ENCODE peak calls at places on chromosome 9, in six cellular contexts. S, T, W, P, C and A are unnamed samples.

GRCh38 chr9:108928386-108928785 is 5.5 kb downstream of the ELP1 start:
- DNase-seq in S (no peak), T (no peak), W (no peak), P (no peak), C (no peak), A (no peak)

GRCh38 chr9:79974806-79975422 is 403.1 kb downstream of the TLE4 start:
- DNase-seq in S (peak), T (no peak), W (no peak), P (no peak), C (no peak), A (no peak)

GRCh38 chr9:69951411-69951810 is 92.2 kb upstream of the MAMDC2 start:
- DNase-seq in S (no peak), T (no peak), W (peak), P (peak), C (no peak), A (no peak)

GRCh38 chr9:22645893-22646292 is 199.3 kb downstream of the DMRTA1 start:
- DNase-seq in S (no peak), T (no peak), W (no peak), P (no peak), C (peak), A (no peak)

GRCh38 chr9:99497641-99498040 is 275.6 kb downstream of the SEC61B start:
- DNase-seq in S (no peak), T (no peak), W (no peak), P (no peak), C (no peak), A (peak)

GRCh38 chr9:121916008-121916407 is 177.1 kb downstream of the TTLL11 start:
- DNase-seq in S (no peak), T (no peak), W (peak), P (no peak), C (peak), A (no peak)

GRCh38 chr9:105385372-105385985 is 62.4 kb upstream of the FSD1L start:
- DNase-seq in S (no peak), T (peak), W (peak), P (peak), C (peak), A (peak)

GRCh38 chr9:31839273-31839672 is 545.2 kb upstream of the ACO1 start:
- DNase-seq in S (no peak), T (no peak), W (peak), P (no peak), C (no peak), A (no peak)

GRCh38 chr9:36858805-36859375 is 175.2 kb downstream of the PAX5 start:
- DNase-seq in S (no peak), T (no peak), W (no peak), P (no peak), C (no peak), A (no peak)

GRCh38 chr9:114732842-114733241 is 50.9 kb upstream of the TEX48 start:
- DNase-seq in S (no peak), T (no peak), W (no peak), P (no peak), C (no peak), A (no peak)

GRCh38 chr9:26181836-26182235 is 503.6 kb upstream of the TUSC1 start:
- DNase-seq in S (no peak), T (no peak), W (no peak), P (no peak), C (no peak), A (no peak)

GRCh38 chr9:127341152-127341551 is 55.8 kb upstream of the SLC2A8 start:
- DNase-seq in S (no peak), T (no peak), W (no peak), P (no peak), C (no peak), A (no peak)

GRCh38 chr9:14846871-14847311 is 63.3 kb downstream of the FREM1 start:
- DNase-seq in S (peak), T (peak), W (peak), P (peak), C (peak), A (peak)

GRCh38 chr9:38380872-38381534 is 11.5 kb upstream of the ALDH1B1 start:
- DNase-seq in S (no peak), T (no peak), W (peak), P (no peak), C (no peak), A (no peak)

GRCh38 chr9:101219030-101219429 is 165.8 kb downstream of the BAAT start:
- DNase-seq in S (no peak), T (no peak), W (no peak), P (no peak), C (no peak), A (no peak)

GRCh38 chr9:126306071-126306647 is 20.5 kb upstream of the MVB12B start:
- DNase-seq in S (no peak), T (no peak), W (no peak), P (no peak), C (no peak), A (no peak)

GRCh38 chr9:77909306-77909705 is 122.3 kb downstream of the GNAQ start:
- DNase-seq in S (no peak), T (no peak), W (no peak), P (no peak), C (no peak), A (peak)

GRCh38 chr9:124264812-124265211 is 7.1 kb downstream of the NEK6 start:
- DNase-seq in S (no peak), T (no peak), W (no peak), P (peak), C (peak), A (peak)

GRCh38 chr9:36470891-36471290 is 70.8 kb upstream of the RNF38 start:
- DNase-seq in S (peak), T (peak), W (peak), P (peak), C (peak), A (peak)

GRCh38 chr9:34562136-34562745 is 27.3 kb downstream of the CNTFR start:
- DNase-seq in S (no peak), T (no peak), W (no peak), P (no peak), C (no peak), A (peak)

GRCh38 chr9:121852646-121853616 is 201.5 kb downstream of the DAB2IP start:
- DNase-seq in S (no peak), T (peak), W (no peak), P (peak), C (peak), A (no peak)

GRCh38 chr9:134868751-134869553 is 11.7 kb upstream of the FCN2 start:
- DNase-seq in S (no peak), T (no peak), W (no peak), P (no peak), C (no peak), A (no peak)
- H3K4me3 ChIP-seq in S (no peak), T (no peak), W (no peak), P (no peak), C (no peak), A (no peak)

DNA sequence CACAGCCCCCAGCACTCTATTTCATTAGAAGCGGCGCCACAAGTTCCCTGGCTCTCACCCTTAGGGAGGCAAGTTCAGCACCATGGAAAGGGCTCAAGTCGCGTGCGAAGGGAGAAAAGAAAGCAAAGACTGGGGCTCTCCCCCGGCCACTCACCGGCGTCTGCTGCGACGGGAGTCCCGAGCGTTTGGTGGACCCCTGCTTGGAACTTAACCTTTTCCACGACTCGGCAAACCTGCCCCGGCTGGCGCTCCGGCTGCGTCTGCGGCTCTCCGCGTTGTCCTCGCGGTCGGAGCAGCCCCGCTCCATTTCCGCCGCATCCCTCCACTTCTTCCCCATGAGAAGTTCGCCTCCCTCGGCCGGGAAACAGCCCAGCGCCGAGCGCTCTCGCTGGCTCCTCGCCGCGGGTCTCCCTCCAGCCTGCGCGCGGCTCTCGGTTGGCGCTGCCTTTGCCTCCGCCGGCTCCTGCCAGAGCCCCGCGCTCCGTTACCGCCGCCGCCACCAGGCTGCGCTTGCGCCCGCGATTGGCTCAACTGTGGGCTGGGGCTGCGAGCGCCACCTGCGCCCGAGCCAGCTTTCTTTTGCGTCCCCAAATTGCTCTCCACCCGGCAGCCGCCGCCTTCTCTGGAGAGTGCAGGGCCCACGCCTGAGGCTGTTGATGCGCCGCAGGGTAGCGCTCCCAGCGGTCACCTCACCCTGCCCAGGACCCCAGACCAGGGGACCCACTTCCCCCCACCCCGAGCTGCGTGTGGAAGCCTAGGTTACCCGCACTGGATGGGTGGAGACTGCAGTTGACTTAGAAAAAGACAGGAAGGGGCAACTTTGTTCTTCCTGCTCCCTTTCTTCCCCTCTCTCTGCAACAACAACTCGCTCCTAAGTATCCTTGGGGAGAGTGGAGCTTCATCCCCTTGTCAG is 321.6 kb downstream of the CEMIP2 start:
- DNase-seq in S (peak), T (peak), W (peak), P (peak), C (peak), A (peak)
- TF ChIP-seq CTCF in S (no peak), T (no peak), W (no peak), P (peak), C (no peak), A (peak)

GRCh38 chr9:132590037-132590317 is 7.6 kb downstream of the BARHL1 start:
- DNase-seq in S (no peak), T (no peak), W (no peak), P (no peak), C (no peak), A (no peak)
- H3K4me3 ChIP-seq in S (no peak), T (no peak), W (no peak), P (no peak), C (no peak), A (no peak)

GRCh38 chr9:135282808-135283207 is 195.3 kb downstream of the OLFM1 start:
- DNase-seq in S (no peak), T (no peak), W (no peak), P (no peak), C (no peak), A (no peak)
- TF ChIP-seq CTCF in S (no peak), T (no peak), W (no peak), P (no peak), C (no peak), A (no peak)

DNA sequence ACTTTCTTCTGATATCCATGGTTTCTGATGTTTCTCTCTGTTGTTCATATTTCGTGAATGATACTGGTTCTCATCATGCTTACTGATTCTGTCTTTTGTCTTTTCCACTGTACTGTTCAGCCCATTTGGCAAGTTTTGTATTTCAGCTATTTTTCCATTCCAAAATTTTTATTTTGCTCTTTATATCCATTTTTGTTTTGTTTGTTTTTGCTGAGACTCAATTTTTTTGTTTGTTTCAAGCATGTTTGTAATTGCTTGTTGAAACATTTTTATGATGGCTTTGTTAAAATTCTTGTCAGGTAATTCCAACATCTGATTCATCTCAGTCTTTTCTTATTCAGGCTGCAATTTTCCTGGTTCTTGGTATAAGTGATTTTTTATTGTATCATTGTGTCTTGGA is 64.0 kb downstream of the ERCC6L2 start:
- DNase-seq in S (no peak), T (no peak), W (no peak), P (no peak), C (no peak), A (no peak)
- H3K4me3 ChIP-seq in S (no peak), T (no peak), W (no peak), P (no peak), C (no peak), A (no peak)

DNA sequence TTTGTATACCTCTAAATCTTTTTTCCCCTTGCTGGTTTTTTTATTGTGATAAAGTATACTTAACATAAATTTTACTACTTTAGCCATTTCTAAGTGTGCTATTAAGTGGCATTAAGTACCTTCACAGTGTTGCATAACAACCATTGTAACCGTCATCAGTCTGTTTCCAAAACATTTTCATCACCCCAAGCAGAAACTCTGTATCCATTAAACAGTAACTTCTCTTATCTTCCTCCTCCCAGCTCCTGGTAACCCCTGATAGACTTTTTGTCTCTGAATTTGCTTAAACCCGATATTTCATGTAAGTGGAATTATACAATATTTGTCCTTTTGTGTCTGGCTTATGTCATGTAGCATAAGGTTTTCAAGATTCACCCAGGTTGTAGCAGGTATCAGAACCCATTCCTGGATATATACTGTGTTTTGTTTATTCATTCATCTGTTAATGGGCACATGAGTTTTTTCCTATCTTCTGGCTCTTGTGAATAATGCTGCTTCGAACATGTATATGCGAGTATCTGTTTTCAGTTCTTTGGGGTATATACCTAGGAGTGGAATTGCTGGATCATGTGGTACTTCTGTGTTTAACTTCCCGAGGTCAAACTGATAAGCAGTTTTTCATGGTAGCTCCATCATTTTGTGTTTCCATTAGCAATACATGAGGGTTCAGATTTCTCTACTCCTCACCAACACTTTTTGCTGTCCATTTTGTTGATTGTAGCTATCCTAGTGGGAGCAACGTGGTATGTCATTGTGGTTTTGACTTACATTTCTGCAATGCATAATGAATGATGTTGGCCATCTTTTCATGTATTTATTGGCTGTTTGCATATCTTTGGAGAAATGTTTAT is 66.5 kb downstream of the EHMT1 start:
- DNase-seq in S (no peak), T (no peak), W (peak), P (peak), C (no peak), A (no peak)
- TF ChIP-seq CTCF in S (no peak), T (no peak), W (no peak), P (no peak), C (no peak), A (no peak)